ENCODE peak calls at places on chromosomes 16 and 17, in ten cellular contexts. U is lung; M is effector CD4-positive, alpha-beta T cell; W is mesothelial cell of epicardium; E is HT1080; Y is GM04504; G is GF-D8; D is activated T-cell treated with anti-CD3 and anti-CD28 coated beads, Interleukin-2, amount 50 U/mL, for 72 hours; H is NCI-H774; P is thyroid gland. N is an unnamed sample.

GRCh38 chr17:21397341-21398050 is 21.3 kb downstream of the KCNJ12 start:
- DNase-seq in U (no peak), M (no peak), W (no peak), E (no peak), Y (peak), G (no peak), D (no peak), H (no peak), P (no peak), N (no peak)

GRCh38 chr16:81625544-81626152 is 153.4 kb upstream of the PLCG2 start:
- DNase-seq in U (peak), M (no peak), W (no peak), E (peak), Y (no peak), G (no peak), D (peak), H (no peak), P (peak), N (no peak)

GRCh38 chr16:5867250-5867649 is 769.7 kb upstream of the EEF2KMT start:
- DNase-seq in U (no peak), M (no peak), W (no peak), E (no peak), Y (no peak), G (no peak), D (no peak), H (no peak), P (no peak), N (no peak)

GRCh38 chr17:79024901-79025737 is 1.1 kb downstream of the C1QTNF1 start:
- DNase-seq in U (no peak), M (no peak), W (no peak), E (no peak), Y (no peak), G (no peak), D (no peak), H (no peak), P (peak), N (no peak)

GRCh38 chr16:16871196-16871595 is 492.3 kb downstream of the NPIPA7 start:
- DNase-seq in U (no peak), M (no peak), W (no peak), E (no peak), Y (no peak), G (no peak), D (no peak), H (no peak), P (no peak), N (no peak)

GRCh38 chr17:1754430-1755112 is 7.3 kb upstream of the SERPINF1 start:
- DNase-seq in U (no peak), M (no peak), W (no peak), E (no peak), Y (no peak), G (no peak), D (no peak), H (no peak), P (no peak), N (no peak)

GRCh38 chr16:648071-648785 is 937 bp upstream of the WDR90 start:
- DNase-seq in U (no peak), M (no peak), W (no peak), E (peak), Y (no peak), G (peak), D (peak), H (no peak), P (peak), N (no peak)

GRCh38 chr17:18181358-18181757 is 2.3 kb upstream of the ALKBH5 start:
- DNase-seq in U (no peak), M (no peak), W (no peak), E (no peak), Y (no peak), G (no peak), D (peak), H (no peak), P (no peak), N (no peak)

GRCh38 chr16:89010210-89010925 is 33.4 kb upstream of the CBFA2T3 start:
- DNase-seq in U (no peak), M (no peak), W (no peak), E (no peak), Y (no peak), G (no peak), D (no peak), H (no peak), P (no peak), N (no peak)

GRCh38 chr16:65343556-65343955 is 221.7 kb upstream of the CDH11 start:
- DNase-seq in U (no peak), M (no peak), W (no peak), E (no peak), Y (no peak), G (no peak), D (no peak), H (no peak), P (no peak), N (no peak)

N was measured in NCI-H510A.